ENCODE peak calls at places on chromosomes 11 and 22, in four cellular contexts. N is HCT116, E is K562, V is H1. Y is an unnamed sample.

GRCh38 chr11:73200256-73200655 is 17.8 kb upstream of the P2RY2 start:
- DNase-seq in E (no peak), V (no peak), N (no peak), Y (no peak)

GRCh38 chr11:1509626-1510255 is 23.2 kb upstream of the MOB2 start:
- DNase-seq in E (no peak), N (no peak), V (no peak), Y (no peak)

GRCh38 chr11:44065161-44065571 is 904 bp upstream of the ACCS start:
- DNase-seq in E (no peak), N (no peak), V (peak), Y (no peak)

GRCh38 chr11:10750838-10751580 is at the start of gene CTR9:
- DNase-seq in N (peak), V (peak), E (peak), Y (peak)

GRCh38 chr22:44578115-44578457 is 80.1 kb upstream of the RTL6 start:
- DNase-seq in N (no peak), V (no peak), E (no peak), Y (no peak)

GRCh38 chr22:48594757-48595510 is 1232.7 kb downstream of the BRD1 start:
- DNase-seq in E (no peak), V (no peak), N (no peak), Y (no peak)

GRCh38 chr22:21701384-21701971 is 34.1 kb downstream of the YPEL1 start:
- DNase-seq in N (no peak), V (no peak), E (no peak), Y (peak)

GRCh38 chr22:46501701-46502100 is 35.7 kb downstream of the CELSR1 start:
- DNase-seq in N (no peak), E (no peak), V (no peak), Y (no peak)

GRCh38 chr22:20583471-20583922 is 76.1 kb downstream of the MED15 start:
- DNase-seq in E (no peak), N (no peak), V (no peak), Y (no peak)

GRCh38 chr11:128468106-128468505 is 119.3 kb downstream of the ETS1 start:
- DNase-seq in E (no peak), N (no peak), V (no peak), Y (no peak)

GRCh38 chr22:43255299-43255698 is 68.4 kb upstream of the TTLL12 start:
- DNase-seq in V (no peak), E (no peak), N (no peak), Y (no peak)

GRCh38 chr22:41933411-41934177 is 7.0 kb upstream of the TNFRSF13C start:
- DNase-seq in V (no peak), E (no peak), N (no peak), Y (no peak)

GRCh38 chr11:45576461-45577215 is 88.8 kb downstream of the CHST1 start:
- DNase-seq in N (no peak), E (no peak), V (no peak), Y (no peak)

GRCh38 chr11:124612567-124613245 is 1.5 kb downstream of the PANX3 start:
- DNase-seq in N (no peak), E (no peak), V (no peak), Y (no peak)

GRCh38 chr11:67605231-67606011 is 1.3 kb upstream of the NDUFV1 start:
- DNase-seq in N (no peak), E (peak), V (no peak), Y (no peak)

GRCh38 chr11:17434108-17434507 is 42.5 kb downstream of the ABCC8 start:
- DNase-seq in V (no peak), E (no peak), N (no peak), Y (no peak)

GRCh38 chr22:50529416-50530279 is at the start of gene TYMP:
- DNase-seq in E (no peak), V (no peak), N (no peak), Y (peak)

GRCh38 chr11:112882494-112883381 is 78.5 kb upstream of the NCAM1 start:
- DNase-seq in N (no peak), E (no peak), V (no peak), Y (no peak)

GRCh38 chr22:38982008-38982927 is at the start of gene APOBEC3B:
- DNase-seq in E (peak), V (no peak), N (peak), Y (peak)

GRCh38 chr11:30488304-30488998 is 97.7 kb downstream of the MPPED2 start:
- DNase-seq in E (no peak), N (no peak), V (no peak), Y (peak)
- TF ChIP-seq POLR2AphosphoS5 in E (no peak), N (no peak), V (no peak), Y (no peak)

GRCh38 chr11:8746575-8746974 is 64.0 kb downstream of the RPL27A start:
- DNase-seq in V (no peak), N (no peak), E (no peak), Y (no peak)

GRCh38 chr11:8748317-8748716 is 65.7 kb downstream of the RPL27A start:
- DNase-seq in E (no peak), V (no peak), N (no peak), Y (no peak)

GRCh38 chr11:8747173-8747572 is 64.6 kb downstream of the RPL27A start:
- DNase-seq in E (no peak), V (no peak), N (no peak), Y (no peak)

GRCh38 chr11:8745431-8745986 is 62.9 kb downstream of the RPL27A start:
- DNase-seq in N (no peak), E (no peak), V (no peak), Y (no peak)

DNA sequence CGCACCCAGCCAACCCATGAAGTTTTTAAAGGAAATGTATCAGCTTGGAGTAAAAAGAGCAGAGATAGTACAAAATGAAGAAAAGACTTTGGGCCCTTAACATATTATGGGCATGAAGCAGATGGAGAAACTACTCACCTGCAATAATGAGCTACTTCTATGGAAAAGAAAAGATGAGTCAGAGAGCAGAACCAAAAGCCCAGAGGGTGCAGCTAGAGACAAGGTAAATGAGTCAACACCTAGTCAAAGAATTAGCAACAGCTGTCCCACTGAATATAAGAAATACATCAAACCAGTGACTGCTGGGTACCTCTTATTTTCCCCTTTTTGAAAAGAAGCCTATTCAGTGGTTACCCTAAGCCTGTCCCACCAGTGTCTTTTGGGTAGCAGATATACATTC is 61.8 kb downstream of the RPL27A start:
- DNase-seq in N (no peak), E (no peak), V (no peak), Y (no peak)
- TF ChIP-seq FOSL1 in N (peak), E (no peak), V (no peak), Y (no peak)

GRCh38 chr11:46649180-46649738 is 31.9 kb downstream of the ATG13 start:
- DNase-seq in V (no peak), E (no peak), N (no peak), Y (peak)
- TF ChIP-seq POLR2AphosphoS5 in V (no peak), E (no peak), N (no peak), Y (no peak)

GRCh38 chr11:91136631-91137030 is 913.8 kb upstream of the CHORDC1 start:
- DNase-seq in E (no peak), V (no peak), N (no peak), Y (no peak)

DNA sequence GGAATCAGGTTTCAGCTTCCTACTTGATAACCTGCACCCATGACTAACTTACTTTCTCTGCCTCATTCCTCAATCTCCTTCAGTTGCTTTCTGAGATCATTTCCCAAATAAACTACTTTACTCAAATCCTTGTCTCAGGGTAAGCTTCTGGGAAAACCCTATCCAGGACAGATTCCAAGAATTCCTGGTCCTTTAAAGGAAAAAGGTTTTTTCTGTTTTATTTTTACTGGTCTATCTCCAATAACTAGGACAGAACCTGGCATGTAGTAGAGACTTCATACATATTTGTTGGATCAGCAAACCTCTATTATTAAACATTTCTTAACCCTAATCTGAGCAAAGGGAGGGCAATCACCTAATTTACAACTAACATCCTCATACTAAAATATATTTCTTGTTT is 910.5 kb upstream of the CHORDC1 start:
- DNase-seq in E (no peak), N (no peak), V (no peak), Y (no peak)
- TF ChIP-seq FOSL1 in E (no peak), N (no peak), V (no peak), Y (no peak)

GRCh38 chr11:117459979-117460300 is 132.3 kb downstream of the CEP164 start:
- DNase-seq in E (no peak), N (no peak), V (no peak), Y (no peak)

GRCh38 chr11:117457835-117458234 is 130.2 kb downstream of the CEP164 start:
- DNase-seq in N (no peak), E (no peak), V (no peak), Y (no peak)

GRCh38 chr11:117457031-117457785 is 129.6 kb downstream of the CEP164 start:
- DNase-seq in E (no peak), V (no peak), N (no peak), Y (no peak)

GRCh38 chr11:117459121-117459978 is 131.7 kb downstream of the CEP164 start:
- DNase-seq in V (no peak), N (no peak), E (no peak), Y (no peak)

GRCh38 chr11:117458275-117459120 is 130.8 kb downstream of the CEP164 start:
- DNase-seq in E (no peak), N (no peak), V (no peak), Y (no peak)
- TF ChIP-seq POLR2AphosphoS5 in E (no peak), N (no peak), V (no peak), Y (no peak)

DNA sequence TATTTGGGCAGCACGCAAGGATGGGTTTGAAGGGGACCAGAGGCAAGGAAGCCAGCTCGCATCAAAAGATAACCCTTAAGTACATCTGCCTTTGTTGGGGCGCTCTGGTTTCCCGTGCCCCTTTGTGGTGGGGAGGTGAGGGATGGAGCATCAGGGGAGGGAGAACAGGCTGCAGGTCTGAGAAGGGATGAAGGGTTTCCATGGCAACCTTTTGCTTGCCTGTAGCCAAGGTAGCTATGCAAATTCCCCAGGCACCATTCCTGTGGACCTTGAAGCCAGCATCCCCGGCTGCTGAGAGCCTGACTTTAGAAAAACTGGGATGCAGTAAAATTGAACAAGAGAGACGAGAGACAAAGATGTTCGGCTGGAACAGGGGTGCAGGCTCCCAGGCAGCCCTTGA is 75.7 kb downstream of the SEZ6L start:
- DNase-seq in V (no peak), N (no peak), E (no peak), Y (no peak)
- TF ChIP-seq FOSL1 in V (no peak), N (no peak), E (no peak), Y (no peak)

GRCh38 chr11:114181752-114182151 is 114.4 kb upstream of the NNMT start:
- DNase-seq in E (no peak), N (no peak), V (no peak), Y (no peak)

GRCh38 chr11:114178656-114179055 is 117.5 kb upstream of the NNMT start:
- DNase-seq in E (no peak), N (no peak), V (no peak), Y (no peak)

GRCh38 chr11:114180301-114181055 is 115.7 kb upstream of the NNMT start:
- DNase-seq in V (no peak), N (no peak), E (no peak), Y (peak)

GRCh38 chr11:114181195-114181594 is 115.0 kb upstream of the NNMT start:
- DNase-seq in E (no peak), V (no peak), N (no peak), Y (no peak)

GRCh38 chr11:114179234-114179941 is 116.8 kb upstream of the NNMT start:
- DNase-seq in V (no peak), N (no peak), E (no peak), Y (no peak)
- TF ChIP-seq POLR2AphosphoS5 in V (no peak), N (no peak), E (no peak), Y (no peak)

GRCh38 chr11:12137938-12138731 is 27.7 kb downstream of the MICAL2 start:
- DNase-seq in V (no peak), N (no peak), E (no peak), Y (no peak)
- TF ChIP-seq FOSL1 in V (no peak), N (no peak), E (peak), Y (no peak)

GRCh38 chr11:3808846-3809623 is 675 bp downstream of the PGAP2 start:
- DNase-seq in V (no peak), N (peak), E (peak), Y (peak)

GRCh38 chr11:3809624-3809928 is 1.2 kb downstream of the PGAP2 start:
- DNase-seq in V (no peak), E (no peak), N (no peak), Y (no peak)

GRCh38 chr11:3810446-3810845 is 2.1 kb downstream of the PGAP2 start:
- DNase-seq in E (no peak), N (no peak), V (no peak), Y (no peak)

GRCh38 chr11:3810951-3811350 is 2.6 kb downstream of the PGAP2 start:
- DNase-seq in N (no peak), E (no peak), V (no peak), Y (no peak)

DNA sequence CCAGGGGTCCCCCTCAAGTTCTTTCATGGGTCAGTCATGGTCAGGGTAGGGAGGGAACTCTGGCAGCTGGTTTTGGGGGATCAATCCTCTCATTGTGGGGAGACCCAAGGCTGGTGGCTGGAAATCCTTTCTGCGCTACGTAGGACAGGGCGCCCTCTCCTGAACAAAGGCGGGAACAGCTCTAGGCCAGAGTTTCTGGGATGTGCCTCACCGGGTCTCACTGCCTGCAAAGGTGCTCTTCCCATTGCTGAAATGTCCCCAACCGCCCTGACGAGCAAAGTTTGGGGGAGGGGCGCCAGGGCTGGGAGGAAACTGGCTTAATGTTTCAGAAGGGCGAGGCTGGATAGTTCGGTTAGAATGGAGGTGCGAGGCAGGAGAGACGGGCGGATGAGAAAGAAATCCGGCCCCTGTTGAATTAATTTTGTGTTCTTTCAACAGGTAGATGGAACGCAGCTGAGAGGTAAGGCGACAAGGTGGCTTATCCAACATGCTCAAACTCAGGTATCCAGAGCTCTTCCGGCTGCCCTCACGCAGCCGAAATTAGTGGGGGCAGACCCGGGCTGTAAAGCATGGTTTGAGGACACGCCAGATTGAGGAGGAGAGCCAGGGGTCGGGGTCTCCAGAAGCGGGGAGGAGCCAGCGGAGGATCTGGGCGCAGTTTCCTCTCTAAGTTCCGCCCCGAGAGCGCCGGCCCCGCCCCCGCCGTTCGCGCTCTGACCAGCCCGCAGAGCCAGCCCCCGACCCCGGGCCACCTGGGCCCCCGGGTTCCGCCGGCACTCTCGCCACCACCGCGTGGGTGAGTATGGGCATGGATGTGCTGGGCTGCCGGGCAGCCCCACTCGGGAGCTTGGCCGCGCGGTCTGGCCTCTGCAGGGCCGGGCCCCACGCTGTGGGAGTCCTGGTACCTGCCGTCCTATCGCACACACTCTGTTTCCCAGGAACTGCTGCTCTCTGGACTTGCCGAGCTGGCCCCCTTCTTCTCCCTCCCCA is at the start of gene PGAP2:
- DNase-seq in E (peak), N (peak), V (peak), Y (peak)
- TF ChIP-seq POLR2AphosphoS5 in E (no peak), N (peak), V (no peak), Y (peak)